ENCODE peak calls at places on chromosomes 4 and X, in seven cellular contexts. H is vagina, L is transverse colon, Q is sigmoid colon, U is stomach, K is GM12891, G is HL-60. D is an unnamed sample.

GRCh38 chr4:189002475-189002874 is 863.2 kb downstream of the TRIML1 start:
- DNase-seq in H (no peak), G (no peak), Q (no peak), L (no peak), K (no peak), U (no peak), D (no peak)

GRCh38 chrX:2841511-2841910 is 12.8 kb downstream of the GYG2 start:
- DNase-seq in H (no peak), Q (no peak), U (no peak), G (no peak), L (no peak), K (no peak), D (peak; percentile 30)

GRCh38 chr4:125368161-125368560 is 53.4 kb downstream of the FAT4 start:
- DNase-seq in K (no peak), L (no peak), G (no peak), H (no peak), U (no peak), Q (no peak), D (peak; percentile 70)

GRCh38 chr4:93065790-93066189 is 762.0 kb downstream of the GRID2 start:
- DNase-seq in Q (no peak), U (no peak), H (no peak), K (no peak), G (no peak), L (no peak), D (no peak)

GRCh38 chr4:1379801-1380331 is 26.4 kb downstream of the NKX1-1 start:
- DNase-seq in L (no peak), K (no peak), Q (peak; percentile 56), G (no peak), U (no peak), H (no peak), D (no peak)

GRCh38 chr4:41963105-41963504 is 18.5 kb upstream of the DCAF4L1 start:
- DNase-seq in G (peak; percentile 33), L (no peak), U (no peak), K (no peak), H (no peak), Q (no peak), D (no peak)

GRCh38 chrX:134375691-134376090 is 84.3 kb upstream of the HPRT1 start:
- DNase-seq in K (no peak), H (no peak), U (no peak), G (no peak), L (no peak), Q (no peak), D (no peak)

GRCh38 chr4:115113382-115114106 is at the start of gene NDST4:
- DNase-seq in L (no peak), K (no peak), H (no peak), Q (no peak), G (no peak), U (no peak), D (peak; percentile 93)

GRCh38 chrX:26649534-26649933 is 433.6 kb downstream of the MAGEB5 start:
- DNase-seq in U (no peak), G (peak; percentile 10), K (no peak), H (no peak), L (no peak), Q (no peak), D (no peak)

GRCh38 chr4:157223446-157223845 is 2.9 kb downstream of the GRIA2 start:
- DNase-seq in H (no peak), K (no peak), Q (no peak), L (no peak), G (no peak), U (no peak), D (no peak)

GRCh38 chr4:157225096-157225495 is 4.6 kb downstream of the GRIA2 start:
- DNase-seq in L (no peak), U (no peak), H (no peak), Q (no peak), G (no peak), K (no peak), D (no peak)

GRCh38 chr4:157222764-157223145 is 2.2 kb downstream of the GRIA2 start:
- DNase-seq in G (no peak), H (no peak), U (no peak), Q (no peak), K (no peak), L (no peak), D (no peak)

GRCh38 chr4:157226035-157226434 is 5.5 kb downstream of the GRIA2 start:
- DNase-seq in L (no peak), U (no peak), G (no peak), Q (no peak), H (no peak), K (no peak), D (no peak)

DNA sequence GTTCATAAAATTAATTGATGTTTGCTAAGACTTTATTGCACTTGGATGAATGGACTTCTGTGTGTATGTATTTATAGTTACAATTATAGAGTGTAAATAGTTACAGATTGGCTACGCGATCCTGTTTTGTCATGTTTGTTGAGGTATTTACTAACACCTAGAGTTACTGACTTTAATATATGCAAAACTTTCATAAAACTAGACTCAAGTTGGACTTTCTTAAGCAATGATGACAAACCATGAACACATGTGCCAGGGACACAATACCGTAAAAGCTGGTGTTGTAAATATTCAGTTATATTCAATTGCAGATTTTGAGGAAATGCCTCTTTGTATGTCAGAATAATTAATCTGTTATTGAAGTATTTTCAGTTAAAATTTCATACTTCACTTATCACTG is 6.1 kb downstream of the GRIA2 start:
- DNase-seq in Q (no peak), L (no peak), G (no peak), K (no peak), H (no peak), U (no peak), D (no peak)
- TF ChIP-seq POLR2AphosphoS5 in Q (no peak), L (no peak), G (no peak), K (no peak), H (no peak), U (no peak), D (no peak)

GRCh38 chr4:173536808-173537429 is 6.9 kb upstream of the HAND2 start:
- DNase-seq in U (no peak), H (no peak), K (no peak), L (no peak), G (no peak), Q (peak; percentile 81), D (no peak)
- TF ChIP-seq POLR2AphosphoS5 in U (no peak), H (no peak), K (no peak), L (no peak), G (no peak), Q (peak; percentile 42), D (no peak)

DNA sequence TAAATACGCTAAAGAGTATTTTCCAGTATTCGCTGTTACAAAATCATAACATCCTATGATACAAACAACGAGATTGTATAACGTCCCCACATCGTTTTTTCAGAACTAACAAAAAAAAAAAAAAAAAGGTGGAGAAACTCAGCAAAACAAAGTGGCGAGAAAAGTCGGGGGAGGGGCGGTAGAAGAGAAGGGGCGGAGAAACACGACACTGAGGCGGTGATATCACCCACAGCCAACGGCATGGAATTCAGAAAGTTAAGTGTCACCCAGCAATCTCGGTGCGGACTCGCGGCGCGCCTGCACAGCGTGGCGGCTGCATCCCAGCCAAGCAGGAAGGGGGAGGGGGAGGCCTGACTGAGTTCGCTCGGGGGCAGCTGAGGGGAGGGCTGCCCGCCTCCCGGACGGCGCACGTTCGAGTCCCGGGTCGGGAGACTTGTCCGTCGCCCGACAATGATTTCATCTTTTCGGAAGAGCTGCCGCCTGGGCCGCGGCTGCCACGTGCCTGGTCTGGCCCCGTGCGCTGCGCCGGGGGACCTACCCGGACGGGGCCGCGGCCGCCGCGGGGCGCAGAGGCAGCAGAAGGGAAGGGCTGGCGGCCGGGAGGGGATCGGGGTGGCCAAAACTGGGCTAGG is 830 bp downstream of the SETD7 start:
- DNase-seq in U (peak; percentile 86), L (peak; percentile 89), Q (peak; percentile 96), G (peak; percentile 80), K (peak; percentile 47), H (no peak), D (no peak)
- TF ChIP-seq POLR2AphosphoS5 in U (peak; percentile 88), L (peak; percentile 93), Q (peak; percentile 82), G (peak; percentile 78), K (no peak), H (peak; percentile 79), D (peak; percentile 97)

GRCh38 chrX:116827063-116827462 is 364.3 kb upstream of the CT83 start:
- DNase-seq in U (no peak), L (no peak), K (no peak), Q (no peak), G (no peak), H (no peak), D (no peak)

GRCh38 chrX:116823677-116824076 is 360.9 kb upstream of the CT83 start:
- DNase-seq in G (no peak), H (no peak), L (no peak), K (no peak), U (no peak), Q (no peak), D (no peak)

GRCh38 chrX:116824785-116825184 is 362.0 kb upstream of the CT83 start:
- DNase-seq in H (no peak), Q (no peak), K (no peak), G (no peak), U (no peak), L (no peak), D (no peak)
- TF ChIP-seq POLR2AphosphoS5 in H (no peak), Q (no peak), K (no peak), G (no peak), U (no peak), L (no peak), D (no peak)

GRCh38 chrX:13427441-13428054 is 107.7 kb upstream of the ATXN3L start:
- DNase-seq in U (no peak), Q (no peak), K (no peak), L (no peak), G (no peak), H (no peak), D (no peak)

GRCh38 chrX:13432376-13432775 is 112.5 kb upstream of the ATXN3L start:
- DNase-seq in K (no peak), H (no peak), G (no peak), L (no peak), U (no peak), Q (peak; percentile 86), D (no peak)

GRCh38 chrX:13432776-13433605 is 113.1 kb upstream of the ATXN3L start:
- DNase-seq in Q (no peak), K (no peak), G (no peak), U (no peak), H (no peak), L (no peak), D (no peak)

GRCh38 chrX:13430136-13430827 is 110.4 kb upstream of the ATXN3L start:
- DNase-seq in L (no peak), Q (no peak), K (no peak), G (no peak), H (no peak), U (no peak), D (no peak)

DNA sequence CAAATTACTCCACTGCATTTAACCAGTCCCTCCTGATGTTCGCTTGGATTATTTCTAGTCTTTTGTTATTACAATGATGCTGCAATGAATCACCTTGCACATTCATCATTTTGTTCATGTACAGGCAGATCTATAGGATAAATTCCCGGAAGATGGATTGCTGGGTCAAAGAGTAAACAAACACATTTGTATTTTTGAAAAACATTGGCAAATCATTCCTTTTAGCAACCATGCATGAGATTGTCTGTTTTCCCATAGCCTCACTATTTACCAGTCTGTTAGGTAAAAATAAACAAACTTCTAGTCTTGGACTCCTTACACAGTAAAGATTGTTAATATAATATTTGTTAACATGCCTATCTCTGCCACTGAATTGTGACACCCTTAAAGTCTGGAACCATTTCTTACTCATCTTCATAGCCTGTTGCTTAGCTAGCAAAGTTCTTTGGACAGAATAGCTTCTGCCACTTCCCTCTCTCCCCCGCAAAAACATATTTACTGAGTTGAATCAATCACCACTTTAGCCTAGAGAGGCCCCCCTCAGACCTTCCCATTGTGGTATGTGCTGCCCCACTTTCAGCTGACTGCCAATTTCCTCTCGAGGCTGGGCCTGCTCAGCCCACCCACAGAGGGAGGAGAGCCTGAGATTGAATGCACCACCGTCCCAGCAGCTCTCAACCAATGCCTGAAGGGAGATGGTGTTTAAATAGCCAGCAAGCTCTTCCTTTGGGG is 108.4 kb upstream of the ATXN3L start:
- DNase-seq in K (peak; percentile 16), Q (no peak), G (no peak), U (no peak), H (no peak), L (no peak), D (no peak)
- TF ChIP-seq POLR2AphosphoS5 in K (no peak), Q (no peak), G (no peak), U (no peak), H (no peak), L (no peak), D (no peak)